ENCODE peak calls at places on chromosomes 7 and 10, in ten cellular contexts. B is mucosa of gallbladder; V is HT1080; Z is SW480; L is kidney; P is activated effector memory CD4-positive, alpha-beta T cell treated with anti-CD3 and anti-CD28 coated beads, Interleukin-2, amount 50 U/mL, for 16 hours; R is astrocyte of the hippocampus; K is A549; M is neuronal stem cell; Q is choroid plexus epithelial cell. N is an unnamed sample.

GRCh38 chr10:5776881-5777197 is 36.4 kb downstream of the GDI2 start:
- DNase-seq in B (no peak), P (no peak), L (no peak), K (no peak), V (peak), R (peak), Z (no peak), M (no peak), Q (peak), N (no peak)

GRCh38 chr7:135659159-135659837 is 3.0 kb upstream of the STMP1 start:
- DNase-seq in B (no peak), V (no peak), K (no peak), R (no peak), P (no peak), M (no peak), Z (no peak), L (no peak), Q (no peak), N (no peak)

GRCh38 chr7:2937701-2938513 is 93.8 kb upstream of the GNA12 start:
- DNase-seq in L (peak), P (peak), K (no peak), B (peak), R (no peak), Z (no peak), Q (no peak), V (no peak), M (no peak), N (peak)

GRCh38 chr10:110373059-110373458 is 68.3 kb upstream of the SMNDC1 start:
- DNase-seq in P (no peak), V (peak), K (peak), Q (no peak), L (no peak), R (peak), Z (peak), B (no peak), M (no peak), N (no peak)

GRCh38 chr7:22445140-22445722 is 54.8 kb downstream of the STEAP1B start:
- DNase-seq in K (no peak), M (no peak), L (peak), Z (no peak), R (no peak), V (no peak), B (peak), P (no peak), Q (peak), N (peak)

GRCh38 chr10:114401195-114401741 is 3.0 kb downstream of the AFAP1L2 start:
- DNase-seq in Z (peak), M (no peak), B (peak), V (no peak), K (no peak), P (no peak), Q (peak), L (peak), R (no peak), N (no peak)

GRCh38 chr10:127999801-128000200 is 92.9 kb downstream of the PTPRE start:
- DNase-seq in M (no peak), V (no peak), L (no peak), B (no peak), P (peak), Q (no peak), R (no peak), Z (no peak), K (no peak), N (no peak)

GRCh38 chr10:107051769-107052168 is 112.7 kb downstream of the SORCS1 start:
- DNase-seq in K (no peak), Q (no peak), V (no peak), M (no peak), P (no peak), B (no peak), L (no peak), R (no peak), Z (no peak), N (no peak)

GRCh38 chr7:51133992-51134391 is 182.6 kb downstream of the COBL start:
- DNase-seq in P (no peak), K (no peak), R (no peak), B (no peak), M (no peak), L (no peak), Z (no peak), V (no peak), Q (no peak), N (no peak)

GRCh38 chr7:136275794-136276193 is 298.6 kb upstream of the MTPN start:
- DNase-seq in Z (no peak), Q (no peak), M (no peak), V (peak), L (no peak), R (no peak), K (no peak), P (no peak), B (no peak), N (no peak)

GRCh38 chr10:102612964-102613275 is 31.4 kb upstream of the TRIM8 start:
- DNase-seq in M (no peak), Q (no peak), V (no peak), L (peak), B (no peak), P (peak), R (no peak), K (no peak), Z (no peak), N (peak)

GRCh38 chr10:102434251-102434913 is 2.0 kb upstream of the CUEDC2 start:
- DNase-seq in M (no peak), Q (peak), B (no peak), Z (no peak), V (peak), L (peak), P (no peak), R (no peak), K (no peak), N (no peak)

GRCh38 chr7:111098011-111098925 is 7.3 kb downstream of the LRRN3 start:
- DNase-seq in V (no peak), R (peak), M (no peak), K (no peak), P (peak), Q (peak), L (no peak), B (no peak), Z (peak), N (no peak)

GRCh38 chr7:30143748-30144251 is 9.0 kb downstream of the MTURN start:
- DNase-seq in Q (peak), B (no peak), P (no peak), L (no peak), Z (peak), R (peak), M (no peak), K (no peak), V (peak), N (no peak)

GRCh38 chr10:121928528-121928884 is 675 bp upstream of the ATE1 start:
- DNase-seq in Q (peak), R (peak), Z (no peak), K (no peak), P (no peak), L (no peak), V (peak), B (no peak), M (no peak), N (no peak)

GRCh38 chr7:103076767-103077166 is 1.8 kb downstream of the ARMC10 start:
- DNase-seq in B (no peak), R (no peak), M (no peak), L (no peak), P (no peak), K (no peak), Q (peak), V (no peak), Z (no peak), N (no peak)

GRCh38 chr7:106061301-106061979 is 50.7 kb downstream of the SYPL1 start:
- DNase-seq in Z (no peak), Q (no peak), R (no peak), V (no peak), M (no peak), B (no peak), L (no peak), P (no peak), K (no peak), N (no peak)

GRCh38 chr10:97185326-97186058 is at the start of gene SLIT1:
- DNase-seq in M (no peak), Q (no peak), V (no peak), P (peak), B (no peak), R (peak), L (peak), K (no peak), Z (peak), N (peak)

GRCh38 chr10:45374451-45375052 is 536 bp downstream of the ALOX5 start:
- DNase-seq in Q (no peak), M (no peak), L (peak), R (peak), K (no peak), B (no peak), Z (no peak), V (no peak), P (no peak), N (peak)

GRCh38 chr10:63841761-63842160 is 320.6 kb downstream of the REEP3 start:
- DNase-seq in Q (no peak), Z (no peak), B (no peak), V (no peak), M (no peak), K (no peak), L (no peak), P (no peak), R (no peak), N (no peak)

GRCh38 chr7:86653919-86654659 is 10.4 kb downstream of the GRM3 start:
- DNase-seq in L (peak), M (peak), P (no peak), B (no peak), Z (no peak), Q (peak), V (peak), R (peak), K (no peak), N (no peak)

GRCh38 chr10:79293841-79294705 is 53.2 kb upstream of the PPIF start:
- DNase-seq in P (no peak), Q (peak), V (peak), L (no peak), M (no peak), Z (no peak), R (no peak), B (no peak), K (no peak), N (peak)

GRCh38 chr7:155066417-155066950 is 3.6 kb upstream of the HTR5A start:
- DNase-seq in B (no peak), K (no peak), R (peak), Z (peak), M (no peak), V (peak), Q (peak), P (no peak), L (no peak), N (no peak)

N was measured in spleen.